ENCODE peak calls at places on chromosomes 2 and 18, in ten cellular contexts. One of them, this sample, is unnamed.

GRCh38 chr18:49151482-49151881 is 200.7 kb upstream of the SMAD7 start:
- DNase-seq in esophagus muscularis mucosa: no peak
- DNase-seq in prostate gland: no peak
- DNase-seq in Peyer's patch: no peak
- DNase-seq in fibroblast of mammary gland: no peak
- DNase-seq in GM23338: no peak
- DNase-seq in right lobe of liver: no peak
- DNase-seq in heart left ventricle: no peak
- DNase-seq in A549: no peak
- DNase-seq in LNCaP clone FGC: no peak
- DNase-seq in this sample: no peak

GRCh38 chr2:56088411-56088810 is 95.4 kb upstream of the CCDC85A start:
- DNase-seq in esophagus muscularis mucosa: no peak
- DNase-seq in prostate gland: no peak
- DNase-seq in Peyer's patch: no peak
- DNase-seq in fibroblast of mammary gland: peak
- DNase-seq in GM23338: no peak
- DNase-seq in right lobe of liver: no peak
- DNase-seq in heart left ventricle: no peak
- DNase-seq in A549: no peak
- DNase-seq in LNCaP clone FGC: no peak
- DNase-seq in this sample: peak

GRCh38 chr2:172442072-172442895 is 14.9 kb downstream of the ITGA6 start:
- DNase-seq in esophagus muscularis mucosa: no peak
- DNase-seq in prostate gland: peak
- DNase-seq in Peyer's patch: peak
- DNase-seq in fibroblast of mammary gland: peak
- DNase-seq in GM23338: no peak
- DNase-seq in right lobe of liver: no peak
- DNase-seq in heart left ventricle: peak
- DNase-seq in A549: peak
- DNase-seq in LNCaP clone FGC: no peak
- DNase-seq in this sample: peak

GRCh38 chr2:77008925-77009706 is 513.1 kb downstream of the LRRTM4 start:
- DNase-seq in esophagus muscularis mucosa: no peak
- DNase-seq in prostate gland: no peak
- DNase-seq in Peyer's patch: no peak
- DNase-seq in fibroblast of mammary gland: peak
- DNase-seq in GM23338: peak
- DNase-seq in right lobe of liver: no peak
- DNase-seq in heart left ventricle: no peak
- DNase-seq in A549: no peak
- DNase-seq in LNCaP clone FGC: no peak
- DNase-seq in this sample: peak

GRCh38 chr2:225091336-225091735 is 49.1 kb upstream of the DOCK10 start:
- DNase-seq in esophagus muscularis mucosa: no peak
- DNase-seq in prostate gland: no peak
- DNase-seq in Peyer's patch: no peak
- DNase-seq in fibroblast of mammary gland: peak
- DNase-seq in GM23338: no peak
- DNase-seq in right lobe of liver: no peak
- DNase-seq in heart left ventricle: no peak
- DNase-seq in A549: peak
- DNase-seq in LNCaP clone FGC: no peak
- DNase-seq in this sample: peak

GRCh38 chr18:23951206-23951605 is 63.3 kb upstream of the TTC39C start:
- DNase-seq in esophagus muscularis mucosa: no peak
- DNase-seq in prostate gland: no peak
- DNase-seq in Peyer's patch: no peak
- DNase-seq in fibroblast of mammary gland: no peak
- DNase-seq in GM23338: peak
- DNase-seq in right lobe of liver: no peak
- DNase-seq in heart left ventricle: no peak
- DNase-seq in A549: no peak
- DNase-seq in LNCaP clone FGC: no peak
- DNase-seq in this sample: no peak

GRCh38 chr2:9984861-9985480 is 33.5 kb downstream of the GRHL1 start:
- DNase-seq in esophagus muscularis mucosa: no peak
- DNase-seq in prostate gland: no peak
- DNase-seq in Peyer's patch: no peak
- DNase-seq in fibroblast of mammary gland: peak
- DNase-seq in GM23338: no peak
- DNase-seq in right lobe of liver: no peak
- DNase-seq in heart left ventricle: no peak
- DNase-seq in A549: no peak
- DNase-seq in LNCaP clone FGC: no peak
- DNase-seq in this sample: no peak

GRCh38 chr18:32386466-32386865 is 84.2 kb downstream of the GAREM1 start:
- DNase-seq in esophagus muscularis mucosa: no peak
- DNase-seq in prostate gland: no peak
- DNase-seq in Peyer's patch: no peak
- DNase-seq in fibroblast of mammary gland: no peak
- DNase-seq in GM23338: no peak
- DNase-seq in right lobe of liver: no peak
- DNase-seq in heart left ventricle: no peak
- DNase-seq in A549: no peak
- DNase-seq in LNCaP clone FGC: no peak
- DNase-seq in this sample: no peak

GRCh38 chr2:106270471-106270891 is 76.4 kb upstream of the UXS1 start:
- DNase-seq in esophagus muscularis mucosa: peak
- DNase-seq in prostate gland: no peak
- DNase-seq in Peyer's patch: peak
- DNase-seq in fibroblast of mammary gland: no peak
- DNase-seq in GM23338: peak
- DNase-seq in right lobe of liver: peak
- DNase-seq in heart left ventricle: no peak
- DNase-seq in A549: no peak
- DNase-seq in LNCaP clone FGC: no peak
- DNase-seq in this sample: no peak
- H3K4me3 ChIP-seq in esophagus muscularis mucosa: peak
- H3K4me3 ChIP-seq in prostate gland: peak
- H3K4me3 ChIP-seq in Peyer's patch: peak
- H3K4me3 ChIP-seq in fibroblast of mammary gland: no peak
- H3K4me3 ChIP-seq in GM23338: peak
- H3K4me3 ChIP-seq in right lobe of liver: peak
- H3K4me3 ChIP-seq in heart left ventricle: peak
- H3K4me3 ChIP-seq in A549: peak
- H3K4me3 ChIP-seq in LNCaP clone FGC: peak
- H3K4me3 ChIP-seq in this sample: no peak

GRCh38 chr2:231396058-231396821 is 730 bp downstream of the B3GNT7 start:
- DNase-seq in esophagus muscularis mucosa: no peak
- DNase-seq in prostate gland: no peak
- DNase-seq in Peyer's patch: peak
- DNase-seq in fibroblast of mammary gland: no peak
- DNase-seq in GM23338: no peak
- DNase-seq in right lobe of liver: no peak
- DNase-seq in heart left ventricle: no peak
- DNase-seq in A549: no peak
- DNase-seq in LNCaP clone FGC: no peak
- DNase-seq in this sample: no peak

GRCh38 chr2:231392431-231393148 is 2.9 kb upstream of the B3GNT7 start:
- DNase-seq in esophagus muscularis mucosa: no peak
- DNase-seq in prostate gland: no peak
- DNase-seq in Peyer's patch: no peak
- DNase-seq in fibroblast of mammary gland: no peak
- DNase-seq in GM23338: no peak
- DNase-seq in right lobe of liver: peak
- DNase-seq in heart left ventricle: no peak
- DNase-seq in A549: no peak
- DNase-seq in LNCaP clone FGC: no peak
- DNase-seq in this sample: no peak

GRCh38 chr2:231393149-231394131 is 2.1 kb upstream of the B3GNT7 start:
- DNase-seq in esophagus muscularis mucosa: no peak
- DNase-seq in prostate gland: no peak
- DNase-seq in Peyer's patch: no peak
- DNase-seq in fibroblast of mammary gland: no peak
- DNase-seq in GM23338: peak
- DNase-seq in right lobe of liver: peak
- DNase-seq in heart left ventricle: no peak
- DNase-seq in A549: peak
- DNase-seq in LNCaP clone FGC: no peak
- DNase-seq in this sample: no peak

GRCh38 chr2:231395188-231396057 is at the start of gene B3GNT7:
- DNase-seq in esophagus muscularis mucosa: no peak
- DNase-seq in prostate gland: no peak
- DNase-seq in Peyer's patch: peak
- DNase-seq in fibroblast of mammary gland: no peak
- DNase-seq in GM23338: peak
- DNase-seq in right lobe of liver: no peak
- DNase-seq in heart left ventricle: no peak
- DNase-seq in A549: no peak
- DNase-seq in LNCaP clone FGC: no peak
- DNase-seq in this sample: no peak

DNA sequence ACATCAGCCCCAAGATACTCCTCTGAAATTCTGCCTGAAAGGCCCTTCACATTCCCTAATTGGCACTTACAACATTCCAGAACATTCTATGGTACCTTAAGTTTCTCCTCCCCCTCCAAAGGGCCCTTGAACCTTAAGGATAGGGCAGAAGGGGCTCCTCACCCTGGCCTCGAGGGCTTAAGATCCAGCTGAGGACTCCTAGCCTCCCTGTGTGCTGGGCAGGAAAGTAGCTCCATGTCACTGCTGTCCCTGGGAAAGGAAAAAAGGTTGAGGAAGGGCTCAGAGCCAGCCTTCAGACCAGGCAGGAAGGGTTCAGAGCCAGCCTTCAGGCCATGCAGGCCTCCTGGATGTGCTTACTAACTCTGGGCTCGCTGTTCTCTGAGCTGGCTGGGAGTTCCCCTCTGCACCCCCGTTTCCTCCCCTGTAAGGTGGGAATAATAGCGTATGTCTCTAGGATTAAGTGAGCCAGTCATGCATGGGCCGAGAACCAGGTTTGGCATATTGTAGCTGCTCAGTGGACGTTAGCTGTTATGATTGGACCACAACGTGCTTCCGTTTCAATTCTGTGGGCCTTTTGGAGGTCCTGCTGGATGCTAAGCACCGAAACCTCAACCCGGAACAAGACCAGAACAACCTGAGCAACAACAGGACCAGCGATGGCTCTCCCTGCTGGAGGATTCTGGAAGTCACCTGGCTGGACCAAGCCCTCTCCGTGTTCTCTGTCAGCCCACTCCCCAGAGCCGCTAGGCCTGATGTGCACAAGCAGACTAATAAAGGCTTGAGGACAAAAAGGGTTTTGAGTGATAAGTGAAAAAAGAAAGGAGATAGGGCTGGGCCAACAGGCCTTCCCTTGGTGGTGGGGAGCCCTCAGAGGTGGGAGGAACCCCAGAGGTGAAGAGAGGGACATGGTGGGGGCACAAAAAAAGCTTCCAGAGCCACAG is 1.0 kb upstream of the B3GNT7 start:
- DNase-seq in esophagus muscularis mucosa: no peak
- DNase-seq in prostate gland: no peak
- DNase-seq in Peyer's patch: no peak
- DNase-seq in fibroblast of mammary gland: no peak
- DNase-seq in GM23338: peak
- DNase-seq in right lobe of liver: no peak
- DNase-seq in heart left ventricle: no peak
- DNase-seq in A549: peak
- DNase-seq in LNCaP clone FGC: no peak
- DNase-seq in this sample: peak
- TF ChIP-seq CTCF in esophagus muscularis mucosa: no peak
- TF ChIP-seq CTCF in prostate gland: peak
- TF ChIP-seq CTCF in Peyer's patch: peak
- TF ChIP-seq CTCF in fibroblast of mammary gland: no peak
- TF ChIP-seq CTCF in GM23338: peak
- TF ChIP-seq CTCF in right lobe of liver: no peak
- TF ChIP-seq CTCF in heart left ventricle: no peak
- TF ChIP-seq CTCF in A549: peak
- TF ChIP-seq CTCF in LNCaP clone FGC: peak
- TF ChIP-seq CTCF in this sample: peak

GRCh38 chr2:160380000-160380570 is 113.5 kb downstream of the RBMS1 start:
- DNase-seq in esophagus muscularis mucosa: no peak
- DNase-seq in prostate gland: no peak
- DNase-seq in Peyer's patch: no peak
- DNase-seq in fibroblast of mammary gland: no peak
- DNase-seq in GM23338: no peak
- DNase-seq in right lobe of liver: no peak
- DNase-seq in heart left ventricle: no peak
- DNase-seq in A549: no peak
- DNase-seq in LNCaP clone FGC: no peak
- DNase-seq in this sample: no peak

GRCh38 chr2:160379399-160379798 is 114.2 kb downstream of the RBMS1 start:
- DNase-seq in esophagus muscularis mucosa: no peak
- DNase-seq in prostate gland: no peak
- DNase-seq in Peyer's patch: no peak
- DNase-seq in fibroblast of mammary gland: peak
- DNase-seq in GM23338: no peak
- DNase-seq in right lobe of liver: no peak
- DNase-seq in heart left ventricle: no peak
- DNase-seq in A549: peak
- DNase-seq in LNCaP clone FGC: no peak
- DNase-seq in this sample: peak

GRCh38 chr2:160377204-160377995 is 116.2 kb downstream of the RBMS1 start:
- DNase-seq in esophagus muscularis mucosa: no peak
- DNase-seq in prostate gland: no peak
- DNase-seq in Peyer's patch: no peak
- DNase-seq in fibroblast of mammary gland: peak
- DNase-seq in GM23338: peak
- DNase-seq in right lobe of liver: no peak
- DNase-seq in heart left ventricle: no peak
- DNase-seq in A549: no peak
- DNase-seq in LNCaP clone FGC: no peak
- DNase-seq in this sample: no peak

GRCh38 chr2:160381425-160381951 is 112.1 kb downstream of the RBMS1 start:
- DNase-seq in esophagus muscularis mucosa: no peak
- DNase-seq in prostate gland: no peak
- DNase-seq in Peyer's patch: no peak
- DNase-seq in fibroblast of mammary gland: peak
- DNase-seq in GM23338: no peak
- DNase-seq in right lobe of liver: no peak
- DNase-seq in heart left ventricle: no peak
- DNase-seq in A549: peak
- DNase-seq in LNCaP clone FGC: no peak
- DNase-seq in this sample: no peak

GRCh38 chr2:160380613-160381012 is 113.0 kb downstream of the RBMS1 start:
- DNase-seq in esophagus muscularis mucosa: no peak
- DNase-seq in prostate gland: no peak
- DNase-seq in Peyer's patch: no peak
- DNase-seq in fibroblast of mammary gland: no peak
- DNase-seq in GM23338: no peak
- DNase-seq in right lobe of liver: no peak
- DNase-seq in heart left ventricle: no peak
- DNase-seq in A549: no peak
- DNase-seq in LNCaP clone FGC: no peak
- DNase-seq in this sample: no peak
- H3K4me3 ChIP-seq in esophagus muscularis mucosa: no peak
- H3K4me3 ChIP-seq in prostate gland: no peak
- H3K4me3 ChIP-seq in Peyer's patch: no peak
- H3K4me3 ChIP-seq in fibroblast of mammary gland: no peak
- H3K4me3 ChIP-seq in GM23338: no peak
- H3K4me3 ChIP-seq in right lobe of liver: no peak
- H3K4me3 ChIP-seq in heart left ventricle: no peak
- H3K4me3 ChIP-seq in A549: no peak
- H3K4me3 ChIP-seq in LNCaP clone FGC: no peak
- H3K4me3 ChIP-seq in this sample: no peak

DNA sequence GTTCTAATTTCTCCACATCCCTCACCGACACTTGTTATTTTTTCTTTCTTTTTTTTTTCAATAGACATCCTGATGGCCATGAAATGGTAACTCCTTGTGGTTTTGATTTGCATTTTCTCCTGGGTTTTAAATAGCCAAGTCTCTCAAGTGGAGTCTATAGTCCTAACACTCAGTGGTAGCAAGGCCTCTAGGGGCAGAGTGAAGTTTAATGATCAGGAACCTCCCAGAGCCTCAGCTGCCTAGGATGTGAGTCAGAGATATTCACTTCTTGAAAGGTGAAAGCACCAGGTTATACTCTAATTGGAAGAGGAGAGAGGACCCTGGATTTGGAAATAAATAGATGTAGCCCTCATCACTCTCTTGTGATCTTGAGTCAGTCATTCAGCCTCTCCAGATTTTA is 62.7 kb upstream of the CAPN13 start:
- DNase-seq in esophagus muscularis mucosa: no peak
- DNase-seq in prostate gland: no peak
- DNase-seq in Peyer's patch: no peak
- DNase-seq in fibroblast of mammary gland: no peak
- DNase-seq in GM23338: peak
- DNase-seq in right lobe of liver: no peak
- DNase-seq in heart left ventricle: no peak
- DNase-seq in A549: no peak
- DNase-seq in LNCaP clone FGC: no peak
- DNase-seq in this sample: peak
- TF ChIP-seq CTCF in esophagus muscularis mucosa: no peak
- TF ChIP-seq CTCF in prostate gland: no peak
- TF ChIP-seq CTCF in Peyer's patch: no peak
- TF ChIP-seq CTCF in fibroblast of mammary gland: no peak
- TF ChIP-seq CTCF in GM23338: no peak
- TF ChIP-seq CTCF in right lobe of liver: no peak
- TF ChIP-seq CTCF in heart left ventricle: no peak
- TF ChIP-seq CTCF in A549: no peak
- TF ChIP-seq CTCF in LNCaP clone FGC: no peak
- TF ChIP-seq CTCF in this sample: no peak

This sample was measured in epithelial cell of esophagus.